ENCODE peak calls at places on chromosomes 4 and X, in six cellular contexts. One of them, this sample, is unnamed.

GRCh38 chr4:101584306-101584705 is 206.2 kb upstream of the BANK1 start:
- DNase-seq in cardiac muscle cell: no peak
- DNase-seq in stimulated activated CD4-positive, alpha-beta T cell treated with anti-CD3 and anti-CD28 coated beads, TNF-alpha, amount 100 ng/mL, for 1 hour: no peak
- DNase-seq in activated T-cell treated with anti-CD3 and anti-CD28 coated beads, Interleukin-2, amount 50 U/mL, for 24 hours: no peak
- DNase-seq in left ventricle myocardium inferior: no peak
- DNase-seq in sciatic nerve: no peak
- DNase-seq in this sample: no peak

GRCh38 chrX:103151799-103152198 is 58.9 kb upstream of the NXF3 start:
- DNase-seq in cardiac muscle cell: no peak
- DNase-seq in stimulated activated CD4-positive, alpha-beta T cell treated with anti-CD3 and anti-CD28 coated beads, TNF-alpha, amount 100 ng/mL, for 1 hour: no peak
- DNase-seq in activated T-cell treated with anti-CD3 and anti-CD28 coated beads, Interleukin-2, amount 50 U/mL, for 24 hours: no peak
- DNase-seq in left ventricle myocardium inferior: no peak
- DNase-seq in sciatic nerve: no peak
- DNase-seq in this sample: no peak

GRCh38 chr4:124181045-124181444 is 531.5 kb downstream of the ANKRD50 start:
- DNase-seq in cardiac muscle cell: no peak
- DNase-seq in stimulated activated CD4-positive, alpha-beta T cell treated with anti-CD3 and anti-CD28 coated beads, TNF-alpha, amount 100 ng/mL, for 1 hour: no peak
- DNase-seq in activated T-cell treated with anti-CD3 and anti-CD28 coated beads, Interleukin-2, amount 50 U/mL, for 24 hours: no peak
- DNase-seq in left ventricle myocardium inferior: no peak
- DNase-seq in sciatic nerve: no peak
- DNase-seq in this sample: no peak

GRCh38 chr4:186012071-186012470 is 56.9 kb upstream of the TLR3 start:
- DNase-seq in cardiac muscle cell: no peak
- DNase-seq in stimulated activated CD4-positive, alpha-beta T cell treated with anti-CD3 and anti-CD28 coated beads, TNF-alpha, amount 100 ng/mL, for 1 hour: no peak
- DNase-seq in activated T-cell treated with anti-CD3 and anti-CD28 coated beads, Interleukin-2, amount 50 U/mL, for 24 hours: no peak
- DNase-seq in left ventricle myocardium inferior: no peak
- DNase-seq in sciatic nerve: no peak
- DNase-seq in this sample: no peak

GRCh38 chrX:74246524-74246923 is 57.5 kb upstream of the ZCCHC13 start:
- DNase-seq in cardiac muscle cell: no peak
- DNase-seq in stimulated activated CD4-positive, alpha-beta T cell treated with anti-CD3 and anti-CD28 coated beads, TNF-alpha, amount 100 ng/mL, for 1 hour: no peak
- DNase-seq in activated T-cell treated with anti-CD3 and anti-CD28 coated beads, Interleukin-2, amount 50 U/mL, for 24 hours: no peak
- DNase-seq in left ventricle myocardium inferior: no peak
- DNase-seq in sciatic nerve: no peak
- DNase-seq in this sample: no peak

GRCh38 chr4:146640021-146640425 is 1.3 kb downstream of the POU4F2 start:
- DNase-seq in cardiac muscle cell: no peak
- DNase-seq in stimulated activated CD4-positive, alpha-beta T cell treated with anti-CD3 and anti-CD28 coated beads, TNF-alpha, amount 100 ng/mL, for 1 hour: no peak
- DNase-seq in activated T-cell treated with anti-CD3 and anti-CD28 coated beads, Interleukin-2, amount 50 U/mL, for 24 hours: no peak
- DNase-seq in left ventricle myocardium inferior: no peak
- DNase-seq in sciatic nerve: no peak
- DNase-seq in this sample: no peak

GRCh38 chr4:62709618-62710252 is 1509.6 kb downstream of the ADGRL3 start:
- DNase-seq in cardiac muscle cell: peak
- DNase-seq in stimulated activated CD4-positive, alpha-beta T cell treated with anti-CD3 and anti-CD28 coated beads, TNF-alpha, amount 100 ng/mL, for 1 hour: no peak
- DNase-seq in activated T-cell treated with anti-CD3 and anti-CD28 coated beads, Interleukin-2, amount 50 U/mL, for 24 hours: no peak
- DNase-seq in left ventricle myocardium inferior: no peak
- DNase-seq in sciatic nerve: no peak
- DNase-seq in this sample: no peak

GRCh38 chr4:185249105-185249504 is 39.7 kb downstream of the SNX25 start:
- DNase-seq in cardiac muscle cell: no peak
- DNase-seq in stimulated activated CD4-positive, alpha-beta T cell treated with anti-CD3 and anti-CD28 coated beads, TNF-alpha, amount 100 ng/mL, for 1 hour: no peak
- DNase-seq in activated T-cell treated with anti-CD3 and anti-CD28 coated beads, Interleukin-2, amount 50 U/mL, for 24 hours: no peak
- DNase-seq in left ventricle myocardium inferior: no peak
- DNase-seq in sciatic nerve: no peak
- DNase-seq in this sample: no peak

GRCh38 chr4:1490011-1490905 is 84.0 kb upstream of the NKX1-1 start:
- DNase-seq in cardiac muscle cell: no peak
- DNase-seq in stimulated activated CD4-positive, alpha-beta T cell treated with anti-CD3 and anti-CD28 coated beads, TNF-alpha, amount 100 ng/mL, for 1 hour: no peak
- DNase-seq in activated T-cell treated with anti-CD3 and anti-CD28 coated beads, Interleukin-2, amount 50 U/mL, for 24 hours: peak
- DNase-seq in left ventricle myocardium inferior: no peak
- DNase-seq in sciatic nerve: peak
- DNase-seq in this sample: no peak

GRCh38 chrX:129825746-129826505 is 17.8 kb downstream of the ZDHHC9 start:
- DNase-seq in cardiac muscle cell: no peak
- DNase-seq in stimulated activated CD4-positive, alpha-beta T cell treated with anti-CD3 and anti-CD28 coated beads, TNF-alpha, amount 100 ng/mL, for 1 hour: no peak
- DNase-seq in activated T-cell treated with anti-CD3 and anti-CD28 coated beads, Interleukin-2, amount 50 U/mL, for 24 hours: no peak
- DNase-seq in left ventricle myocardium inferior: no peak
- DNase-seq in sciatic nerve: no peak
- DNase-seq in this sample: no peak

GRCh38 chr4:185217390-185217985 is 8.1 kb downstream of the SNX25 start:
- DNase-seq in cardiac muscle cell: no peak
- DNase-seq in stimulated activated CD4-positive, alpha-beta T cell treated with anti-CD3 and anti-CD28 coated beads, TNF-alpha, amount 100 ng/mL, for 1 hour: no peak
- DNase-seq in activated T-cell treated with anti-CD3 and anti-CD28 coated beads, Interleukin-2, amount 50 U/mL, for 24 hours: no peak
- DNase-seq in left ventricle myocardium inferior: no peak
- DNase-seq in sciatic nerve: no peak
- DNase-seq in this sample: no peak

GRCh38 chr4:59060002-59060846 is 1950.0 kb upstream of the IGFBP7 start:
- DNase-seq in cardiac muscle cell: no peak
- DNase-seq in stimulated activated CD4-positive, alpha-beta T cell treated with anti-CD3 and anti-CD28 coated beads, TNF-alpha, amount 100 ng/mL, for 1 hour: no peak
- DNase-seq in activated T-cell treated with anti-CD3 and anti-CD28 coated beads, Interleukin-2, amount 50 U/mL, for 24 hours: no peak
- DNase-seq in left ventricle myocardium inferior: no peak
- DNase-seq in sciatic nerve: no peak
- DNase-seq in this sample: no peak

This sample was measured in iPS DF 19.7.